ENCODE peak calls at places on chromosomes 4 and X, in six cellular contexts. R is RWPE1, N is PC-9, O is Panc1, F is mammary epithelial cell, X is HL-60. C is an unnamed sample.

GRCh38 chr4:7733801-7734650 is 205.6 kb downstream of the AFAP1 start:
- DNase-seq in R (no peak), O (no peak), F (no peak), X (no peak), N (no peak), C (no peak)

GRCh38 chr4:51895158-51895557 is 52.2 kb downstream of the DCUN1D4 start:
- DNase-seq in O (no peak), X (no peak), F (no peak), N (no peak), R (no peak), C (no peak)

GRCh38 chr4:15769202-15769601 is 8.9 kb upstream of the CD38 start:
- DNase-seq in N (no peak), F (no peak), O (no peak), R (no peak), X (no peak), C (no peak)

GRCh38 chr4:179051211-179051610 is 1609.0 kb upstream of the AGA start:
- DNase-seq in X (no peak), R (no peak), O (no peak), F (no peak), N (no peak), C (no peak)

GRCh38 chrX:40474205-40474626 is 106.6 kb upstream of the ATP6AP2 start:
- DNase-seq in O (no peak), N (no peak), R (peak; percentile 21), X (no peak), F (peak; percentile 15), C (no peak)

GRCh38 chrX:119677654-119677981 is 15.3 kb downstream of the SEPTIN6 start:
- DNase-seq in F (no peak), R (no peak), X (no peak), O (no peak), N (no peak), C (no peak)

GRCh38 chrX:139909716-139910115 is 23.1 kb downstream of the ATP11C start:
- DNase-seq in X (no peak), N (no peak), O (no peak), R (no peak), F (no peak), C (no peak)

GRCh38 chr4:133154725-133155124 is 5.6 kb downstream of the PCDH10 start:
- DNase-seq in F (no peak), R (no peak), O (peak; percentile 15), N (no peak), X (no peak), C (no peak)

GRCh38 chrX:77298790-77299189 is 148.4 kb upstream of the FGF16 start:
- DNase-seq in N (peak; percentile 78), X (no peak), O (no peak), R (no peak), F (no peak), C (no peak)

GRCh38 chr4:87165886-87166285 is 54.5 kb downstream of the KLHL8 start:
- DNase-seq in O (no peak), X (no peak), F (no peak), N (no peak), R (no peak), C (no peak)

GRCh38 chrX:19382500-19383145 is 38.9 kb downstream of the PDHA1 start:
- DNase-seq in F (peak; percentile 6), R (peak; percentile 13), N (peak; percentile 40), O (no peak), X (peak; percentile 80), C (no peak)

GRCh38 chrX:111181883-111182400 is 86.0 kb downstream of the PAK3 start:
- DNase-seq in N (no peak), X (no peak), R (no peak), O (no peak), F (no peak), C (no peak)

GRCh38 chr4:91212140-91212681 is 1085.0 kb downstream of the CCSER1 start:
- DNase-seq in R (no peak), N (no peak), O (no peak), X (no peak), F (no peak), C (no peak)
- H3K27ac ChIP-seq in R (no peak overlapping the region), N (no peak overlapping the region), O (no peak overlapping the region), X (no peak overlapping the region), F (no peak overlapping the region), C (no peak overlapping the region)

GRCh38 chr4:111839186-111839585 is 306.1 kb upstream of the FAM241A start:
- DNase-seq in N (no peak), X (no peak), R (no peak), F (no peak), O (no peak), C (no peak)
- H3K27ac ChIP-seq in N (no peak overlapping the region), X (no peak overlapping the region), R (no peak overlapping the region), F (no peak overlapping the region), O (no peak overlapping the region), C (no peak overlapping the region)

GRCh38 chr4:24795666-24796381 is 451 bp downstream of the SOD3 start:
- DNase-seq in R (no peak), X (no peak), F (no peak), O (no peak), N (no peak), C (no peak)

GRCh38 chr4:24794111-24794860 is 1.1 kb upstream of the SOD3 start:
- DNase-seq in O (no peak), N (no peak), R (no peak), X (no peak), F (no peak), C (no peak)

GRCh38 chr4:24794916-24795665 is at the start of gene SOD3:
- DNase-seq in X (no peak), F (no peak), N (peak; percentile 78), R (no peak), O (no peak), C (no peak)

GRCh38 chr4:24798036-24798610 is 2.8 kb downstream of the SOD3 start:
- DNase-seq in R (no peak), X (no peak), N (no peak), O (no peak), F (no peak), C (no peak)

DNA sequence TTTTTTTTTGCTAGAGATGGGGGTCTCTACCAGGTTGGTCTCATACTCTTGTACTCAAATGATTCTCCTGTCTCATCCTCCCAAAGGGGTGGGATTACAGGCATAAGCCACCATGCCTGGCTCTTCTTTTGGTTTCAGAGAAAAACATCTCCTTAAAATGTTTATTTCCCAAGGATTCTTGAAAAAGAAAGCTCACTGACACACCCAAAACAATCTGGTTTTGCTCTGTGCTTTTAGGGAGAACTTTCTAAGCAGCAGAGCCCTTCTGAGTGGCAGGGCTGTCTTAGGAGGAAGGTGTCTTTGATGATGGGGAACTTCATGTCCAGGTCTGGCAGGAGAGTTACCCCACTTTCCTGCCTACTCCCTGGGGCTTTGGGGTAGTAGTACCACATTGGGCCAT is 1.3 kb downstream of the SOD3 start:
- DNase-seq in X (no peak), O (no peak), N (no peak), F (no peak), R (no peak), C (no peak)
- H3K27ac ChIP-seq in X (no peak overlapping the region), O (no peak overlapping the region), N (no peak overlapping the region), F (no peak overlapping the region), R (no peak overlapping the region), C (no peak overlapping the region)

GRCh38 chr4:47484169-47484568 is 906 bp upstream of the ATP10D start:
- DNase-seq in X (no peak), R (peak; percentile 21), N (no peak), O (no peak), F (peak; percentile 76), C (peak; percentile 89)
- H3K27ac ChIP-seq in X (no peak overlapping the region), R (peak overlapping the region; percentile 60), N (no peak overlapping the region), O (no peak overlapping the region), F (peak overlapping the region; percentile 85), C (peak overlapping the region; percentile 85)

DNA sequence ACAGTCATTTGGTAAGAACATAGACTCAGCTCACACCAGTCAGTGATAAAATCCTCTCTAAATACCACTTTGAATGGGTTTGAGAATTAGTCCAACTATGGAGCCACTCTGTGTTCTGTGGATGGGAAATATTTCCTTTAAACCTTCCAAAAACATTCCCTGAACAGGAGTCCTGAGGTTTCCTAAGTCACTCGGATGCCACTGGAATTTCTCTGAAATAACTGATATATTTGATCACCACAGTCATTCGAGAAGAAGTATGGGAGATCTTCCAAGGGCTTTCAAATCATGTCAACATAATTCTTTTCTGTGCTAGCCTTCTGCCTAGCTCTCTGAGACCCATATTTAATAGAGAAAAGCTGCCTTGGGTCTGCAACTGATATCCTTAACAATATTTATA is 958.6 kb downstream of the STIM2 start:
- DNase-seq in X (no peak), O (no peak), R (no peak), F (no peak), N (no peak), C (no peak)
- H3K27ac ChIP-seq in X (no peak overlapping the region), O (no peak overlapping the region), R (no peak overlapping the region), F (no peak overlapping the region), N (no peak overlapping the region), C (no peak overlapping the region)

GRCh38 chr4:13653356-13653755 is 25.8 kb upstream of the BOD1L1 start:
- DNase-seq in X (no peak), N (no peak), O (no peak), F (no peak), R (no peak), C (no peak)
- H3K27ac ChIP-seq in X (no peak overlapping the region), N (no peak overlapping the region), O (no peak overlapping the region), F (no peak overlapping the region), R (no peak overlapping the region), C (no peak overlapping the region)

GRCh38 chrX:108892501-108892900 is 156.1 kb upstream of the IRS4 start:
- DNase-seq in X (no peak), F (no peak), R (no peak), O (no peak), N (no peak), C (no peak)
- H3K27ac ChIP-seq in X (no peak overlapping the region), F (no peak overlapping the region), R (no peak overlapping the region), O (no peak overlapping the region), N (no peak overlapping the region), C (no peak overlapping the region)

C was measured in epithelial cell of prostate.